ENCODE peak calls at places on chromosomes 3 and 15, in ten cellular contexts. I is activated CD4-positive, alpha-beta T cell treated with anti-CD3 and anti-CD28 coated beads for 24 hours; V is AG20443; W is NCI-H748 treated with DMSO at 0.1 percent for 48 hours; N is neural progenitor cell; B is iris pigment epithelial cell; D is A549; U is foreskin keratinocyte; M is skeletal muscle cell; Q is T-helper 1 cell. Z is an unnamed sample.

GRCh38 chr3:110708166-110708565 is 363.4 kb upstream of the NECTIN3 start:
- DNase-seq in U (no peak), W (no peak), I (no peak), N (no peak), V (no peak), Q (no peak), D (no peak), B (no peak), M (no peak), Z (no peak)

GRCh38 chr3:128665362-128666021 is 14.9 kb upstream of the RPN1 start:
- DNase-seq in I (no peak), Q (no peak), V (no peak), B (no peak), W (no peak), D (no peak), U (no peak), M (no peak), N (no peak), Z (no peak)

GRCh38 chr15:45183511-45183910 is 4.3 kb downstream of the SHF start:
- DNase-seq in V (no peak), Q (no peak), M (no peak), W (no peak), I (no peak), D (no peak), U (no peak), N (no peak), B (no peak), Z (no peak)

GRCh38 chr15:76577879-76578512 is 241.4 kb downstream of the ISL2 start:
- DNase-seq in B (no peak), M (no peak), N (no peak), Q (no peak), U (peak), D (no peak), I (no peak), W (no peak), V (no peak), Z (no peak)

GRCh38 chr3:89145995-89146394 is 38.6 kb downstream of the EPHA3 start:
- DNase-seq in V (peak), B (peak), N (no peak), Q (no peak), I (no peak), M (peak), W (no peak), D (no peak), U (peak), Z (no peak)

GRCh38 chr3:55436644-55437043 is 50.5 kb downstream of the WNT5A start:
- DNase-seq in W (no peak), U (no peak), I (no peak), M (no peak), Q (no peak), N (no peak), V (no peak), D (no peak), B (no peak), Z (no peak)

GRCh38 chr3:48086736-48087470 is 70.7 kb upstream of the MAP4 start:
- DNase-seq in U (peak), N (no peak), Q (no peak), M (no peak), W (no peak), B (peak), V (no peak), D (peak), I (no peak), Z (no peak)

GRCh38 chr3:18716821-18717220 is 291.7 kb upstream of the SATB1 start:
- DNase-seq in D (no peak), W (no peak), U (no peak), Q (no peak), V (no peak), B (no peak), M (no peak), N (no peak), I (no peak), Z (no peak)

GRCh38 chr15:40982855-40983254 is 29.6 kb downstream of the CHAC1 start:
- DNase-seq in M (no peak), U (no peak), N (no peak), Q (no peak), V (peak), I (no peak), W (no peak), B (peak), D (no peak), Z (no peak)

GRCh38 chr15:50906954-50907865 is 1.3 kb upstream of the AP4E1 start:
- DNase-seq in M (no peak), W (no peak), D (no peak), U (peak), Q (peak), N (no peak), B (peak), I (peak), V (no peak), Z (no peak)